ENCODE peak calls at places on chromosomes 13 and 19, in four cellular contexts. One of them, this sample, is unnamed.

GRCh38 chr19:55486971-55487883 is 1.0 kb upstream of the SSC5D start:
- DNase-seq in stimulated activated CD8-positive, alpha-beta memory T cell treated with anti-CD3 and anti-CD28 coated beads, Interleukin-4, amount 100 ng/mL, for 24 hours: peak
- DNase-seq in uterus: peak
- DNase-seq in neural progenitor cell: peak
- DNase-seq in this sample: no peak

GRCh38 chr19:18385359-18385674 is 641 bp upstream of the GDF15 start:
- DNase-seq in stimulated activated CD8-positive, alpha-beta memory T cell treated with anti-CD3 and anti-CD28 coated beads, Interleukin-4, amount 100 ng/mL, for 24 hours: no peak
- DNase-seq in uterus: no peak
- DNase-seq in neural progenitor cell: no peak
- DNase-seq in this sample: no peak

GRCh38 chr19:45883881-45884681 is 1.9 kb downstream of the IRF2BP1 start:
- DNase-seq in stimulated activated CD8-positive, alpha-beta memory T cell treated with anti-CD3 and anti-CD28 coated beads, Interleukin-4, amount 100 ng/mL, for 24 hours: no peak
- DNase-seq in uterus: no peak
- DNase-seq in neural progenitor cell: no peak
- DNase-seq in this sample: no peak

GRCh38 chr19:1046117-1046626 is 6.3 kb downstream of the ABCA7 start:
- DNase-seq in stimulated activated CD8-positive, alpha-beta memory T cell treated with anti-CD3 and anti-CD28 coated beads, Interleukin-4, amount 100 ng/mL, for 24 hours: no peak
- DNase-seq in uterus: no peak
- DNase-seq in neural progenitor cell: no peak
- DNase-seq in this sample: no peak

GRCh38 chr19:29535984-29536508 is 10.3 kb downstream of the VSTM2B start:
- DNase-seq in stimulated activated CD8-positive, alpha-beta memory T cell treated with anti-CD3 and anti-CD28 coated beads, Interleukin-4, amount 100 ng/mL, for 24 hours: no peak
- DNase-seq in uterus: no peak
- DNase-seq in neural progenitor cell: no peak
- DNase-seq in this sample: no peak

GRCh38 chr19:27742041-27742440 is 1470.9 kb downstream of the UQCRFS1 start:
- DNase-seq in stimulated activated CD8-positive, alpha-beta memory T cell treated with anti-CD3 and anti-CD28 coated beads, Interleukin-4, amount 100 ng/mL, for 24 hours: no peak
- DNase-seq in uterus: no peak
- DNase-seq in neural progenitor cell: no peak
- DNase-seq in this sample: no peak

GRCh38 chr19:39390460-39390758 is 497 bp downstream of the PAF1 start:
- DNase-seq in stimulated activated CD8-positive, alpha-beta memory T cell treated with anti-CD3 and anti-CD28 coated beads, Interleukin-4, amount 100 ng/mL, for 24 hours: peak
- DNase-seq in uterus: no peak
- DNase-seq in neural progenitor cell: no peak
- DNase-seq in this sample: peak

GRCh38 chr19:46176116-46176860 is 28.2 kb downstream of the IGFL2 start:
- DNase-seq in stimulated activated CD8-positive, alpha-beta memory T cell treated with anti-CD3 and anti-CD28 coated beads, Interleukin-4, amount 100 ng/mL, for 24 hours: no peak
- DNase-seq in uterus: no peak
- DNase-seq in neural progenitor cell: no peak
- DNase-seq in this sample: no peak

GRCh38 chr19:50330365-50331078 is 1.3 kb upstream of the KCNC3 start:
- DNase-seq in stimulated activated CD8-positive, alpha-beta memory T cell treated with anti-CD3 and anti-CD28 coated beads, Interleukin-4, amount 100 ng/mL, for 24 hours: peak
- DNase-seq in uterus: peak
- DNase-seq in neural progenitor cell: peak
- DNase-seq in this sample: peak

GRCh38 chr19:14107581-14108461 is 9.7 kb downstream of the PRKACA start:
- DNase-seq in stimulated activated CD8-positive, alpha-beta memory T cell treated with anti-CD3 and anti-CD28 coated beads, Interleukin-4, amount 100 ng/mL, for 24 hours: no peak
- DNase-seq in uterus: no peak
- DNase-seq in neural progenitor cell: no peak
- DNase-seq in this sample: no peak

GRCh38 chr19:55348317-55349034 is 6.0 kb downstream of the COX6B2 start:
- DNase-seq in stimulated activated CD8-positive, alpha-beta memory T cell treated with anti-CD3 and anti-CD28 coated beads, Interleukin-4, amount 100 ng/mL, for 24 hours: no peak
- DNase-seq in uterus: no peak
- DNase-seq in neural progenitor cell: peak
- DNase-seq in this sample: no peak

GRCh38 chr13:93932901-93933300 is 546.6 kb downstream of the DCT start:
- DNase-seq in stimulated activated CD8-positive, alpha-beta memory T cell treated with anti-CD3 and anti-CD28 coated beads, Interleukin-4, amount 100 ng/mL, for 24 hours: no peak
- DNase-seq in uterus: no peak
- DNase-seq in neural progenitor cell: no peak
- DNase-seq in this sample: no peak

GRCh38 chr19:3983542-3983914 is 1.7 kb downstream of the EEF2 start:
- DNase-seq in stimulated activated CD8-positive, alpha-beta memory T cell treated with anti-CD3 and anti-CD28 coated beads, Interleukin-4, amount 100 ng/mL, for 24 hours: no peak
- DNase-seq in uterus: no peak
- DNase-seq in neural progenitor cell: no peak
- DNase-seq in this sample: no peak

GRCh38 chr13:102839462-102839861 is 6.4 kb upstream of the ERCC5 start:
- DNase-seq in stimulated activated CD8-positive, alpha-beta memory T cell treated with anti-CD3 and anti-CD28 coated beads, Interleukin-4, amount 100 ng/mL, for 24 hours: no peak
- DNase-seq in uterus: no peak
- DNase-seq in neural progenitor cell: no peak
- DNase-seq in this sample: no peak

This sample was measured in T-cell.